ENCODE peak calls at places on chromosomes 16 and 17, in seven cellular contexts. F, U, T, O, Z, M and G are unnamed samples. For H3K27me3, the result is how much of the 10 kb centered on the place peaks cover.

GRCh38 chr16:13529193-13529982 is 390.6 kb upstream of the ERCC4 start:
- DNase-seq in F (no peak), U (no peak), T (no peak), O (no peak), Z (no peak), M (no peak), G (no peak)

GRCh38 chr17:67836205-67836987 is 11.1 kb downstream of the BPTF start:
- DNase-seq in F (no peak), U (no peak), T (no peak), O (no peak), Z (no peak), M (no peak), G (no peak)

GRCh38 chr16:31708348-31708747 is 165.3 kb upstream of the ZNF267 start:
- DNase-seq in F (no peak), U (no peak), T (no peak), O (no peak), Z (no peak), M (no peak), G (no peak)

GRCh38 chr17:82059272-82060000 is 6.2 kb downstream of the DUS1L start:
- DNase-seq in F (no peak), U (no peak), T (no peak), O (no peak), Z (no peak), M (no peak), G (no peak)

GRCh38 chr17:48510761-48511604 is 19.8 kb downstream of the HOXB1 start:
- DNase-seq in F (no peak), U (no peak), T (peak), O (no peak), Z (no peak), M (peak), G (no peak)

GRCh38 chr16:75306102-75306762 is 54.8 kb upstream of the BCAR1 start:
- DNase-seq in F (no peak), U (peak), T (no peak), O (no peak), Z (no peak), M (no peak), G (no peak)

GRCh38 chr17:66893863-66894262 is 58.9 kb downstream of the CACNG5 start:
- DNase-seq in F (no peak), U (no peak), T (no peak), O (no peak), Z (no peak), M (no peak), G (no peak)

GRCh38 chr17:49879505-49879904 is 31.6 kb upstream of the TAC4 start:
- DNase-seq in F (no peak), U (no peak), T (no peak), O (no peak), Z (no peak), M (no peak), G (no peak)

GRCh38 chr16:80369559-80369958 is 171.2 kb upstream of the DYNLRB2 start:
- DNase-seq in F (no peak), U (peak), T (no peak), O (peak), Z (no peak), M (no peak), G (no peak)

GRCh38 chr17:7523033-7523432 is 25.8 kb upstream of the TNFSF12 start:
- DNase-seq in F (peak), U (peak), T (peak), O (peak), Z (peak), M (no peak), G (no peak)

GRCh38 chr17:79428988-79429387 is 181.9 kb downstream of the RBFOX3 start:
- DNase-seq in F (no peak), U (no peak), T (no peak), O (no peak), Z (no peak), M (no peak), G (no peak)
- H3K27me3 ChIP-seq in F (under half), U (under half), T (under half), O (under half), Z (under half), M (under half), G (under half)

GRCh38 chr17:79191270-79191934 is 116.8 kb downstream of the ENGASE start:
- DNase-seq in F (peak), U (no peak), T (no peak), O (no peak), Z (no peak), M (no peak), G (no peak)
- H3K27me3 ChIP-seq in F (under half), U (under half), T (under half), O (under half), Z (under half), M (under half), G (half or more)

DNA sequence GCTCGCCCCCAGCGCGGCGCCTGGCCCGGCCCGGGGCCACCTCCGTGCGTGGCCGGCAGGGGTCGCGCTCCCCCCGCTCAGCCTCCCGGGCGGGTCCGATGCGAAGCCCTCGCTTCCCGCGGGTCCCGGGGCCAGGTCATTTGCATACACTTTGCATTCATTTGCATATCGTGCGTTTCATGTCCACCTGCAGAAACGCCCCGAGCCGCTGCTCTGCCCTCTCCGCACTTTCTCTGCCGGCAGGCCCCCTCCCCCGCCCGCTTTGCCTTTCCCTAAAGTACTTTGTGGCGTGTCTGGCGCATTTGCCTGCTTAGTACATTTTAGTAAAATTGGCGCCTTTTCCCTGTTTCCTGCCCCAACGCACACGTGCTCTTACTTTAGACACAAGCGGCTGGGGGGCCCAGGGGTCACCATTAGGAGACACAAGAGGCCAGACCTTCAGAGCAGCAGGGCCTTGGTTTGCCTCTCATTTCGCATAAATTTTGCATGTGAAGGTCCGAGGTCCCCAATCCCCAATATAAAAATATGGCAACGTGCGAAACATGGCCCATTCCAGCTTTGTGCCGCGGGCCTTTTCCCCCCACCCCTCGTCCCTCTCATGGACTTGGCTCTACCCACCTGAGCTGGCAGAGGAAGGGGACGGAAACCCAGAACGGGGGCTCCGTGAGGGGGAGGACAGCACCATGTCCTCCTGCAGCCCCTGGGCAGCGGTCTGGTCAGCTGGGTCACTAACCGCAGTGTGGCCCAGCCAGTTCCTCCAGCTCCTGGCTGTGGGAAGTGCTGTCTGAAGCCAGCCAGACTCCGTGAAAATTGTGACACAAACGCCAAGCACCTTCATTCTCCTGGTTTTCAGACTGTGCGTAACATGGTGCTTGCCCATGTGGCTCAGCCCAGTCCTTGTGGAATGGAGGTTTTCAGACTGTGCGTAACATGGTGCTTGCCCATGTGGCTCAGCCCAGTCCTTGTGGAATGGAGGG is 34.8 kb downstream of the CBFA2T3 start:
- DNase-seq in F (peak), U (peak), T (peak), O (no peak), Z (peak), M (peak), G (peak)
- H3K27me3 ChIP-seq in F (under half), U (half or more), T (half or more), O (under half), Z (under half), M (under half), G (half or more)

DNA sequence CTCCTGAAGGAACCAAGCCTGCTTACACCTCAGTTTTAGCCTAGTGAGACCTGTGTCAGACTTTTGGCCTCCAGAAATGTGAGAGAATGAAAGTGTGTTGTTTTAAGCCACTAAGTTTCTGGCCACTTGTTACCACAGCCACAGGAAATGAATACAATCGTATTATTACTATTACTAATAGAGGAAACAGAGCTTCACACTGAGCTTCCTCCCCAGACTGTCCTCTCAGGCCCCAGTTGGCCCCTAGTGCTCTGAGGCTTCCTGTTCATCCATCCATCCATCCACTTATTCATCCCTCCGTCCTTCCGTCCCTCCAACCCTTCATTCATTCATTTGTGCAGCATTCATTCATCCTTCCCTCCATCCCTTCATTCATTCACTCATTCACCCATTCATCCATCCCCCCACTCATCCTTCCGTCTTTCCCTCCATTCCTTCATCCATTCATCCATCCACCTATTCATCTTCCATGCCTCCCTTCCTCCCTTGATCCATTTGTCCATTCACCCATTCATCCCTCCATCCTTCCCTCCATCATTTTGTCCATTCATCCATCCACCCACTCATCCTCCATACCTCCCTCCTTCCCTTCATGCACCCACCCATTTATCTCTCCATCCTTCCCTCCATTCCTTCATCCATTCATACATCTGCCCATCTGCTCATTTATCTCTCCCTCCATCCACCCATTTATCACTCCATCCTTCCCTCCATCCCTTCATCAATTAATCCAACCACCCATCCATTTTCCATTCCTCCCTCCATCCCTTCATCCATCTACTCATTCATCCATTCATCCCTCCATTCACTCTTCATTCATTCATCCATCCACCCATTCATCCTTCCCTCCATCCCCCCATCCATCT is 95.0 kb downstream of the FOXL1 start:
- DNase-seq in F (no peak), U (no peak), T (no peak), O (no peak), Z (no peak), M (no peak), G (no peak)
- H3K27me3 ChIP-seq in F (under half), U (under half), T (under half), O (under half), Z (under half), M (under half), G (under half)